ENCODE peak calls at places on chromosomes 4 and X, in four cellular contexts. D is SK-N-SH, O is tibial nerve, E is A549. Q is an unnamed sample. For H3K4me1, the result is how much of the 10 kb centered on the place peaks cover.

GRCh38 chr4:108891921-108892320 is 129.1 kb upstream of the ETNPPL start:
- DNase-seq in D (no peak), O (no peak), E (no peak), Q (no peak)

GRCh38 chr4:87026795-87027495 is 92.1 kb downstream of the AFF1 start:
- DNase-seq in D (no peak), O (no peak), E (no peak), Q (no peak)

GRCh38 chr4:18981234-18981615 is 959.7 kb upstream of the LCORL start:
- DNase-seq in D (no peak), O (no peak), E (no peak), Q (no peak)

GRCh38 chrX:1598021-1598875 is 6.8 kb downstream of the AKAP17A start:
- DNase-seq in D (no peak), O (peak), E (no peak), Q (no peak)

GRCh38 chrX:3743821-3744439 is 30.5 kb upstream of the PRKX start:
- DNase-seq in D (no peak), O (no peak), E (no peak), Q (no peak)

GRCh38 chr4:17595471-17596005 is 18.5 kb downstream of the LAP3 start:
- DNase-seq in D (no peak), O (no peak), E (no peak), Q (no peak)

GRCh38 chr4:111842336-111842735 is 302.9 kb upstream of the FAM241A start:
- DNase-seq in D (no peak), O (no peak), E (no peak), Q (no peak)

GRCh38 chrX:71492086-71493065 is 40.5 kb upstream of the OGT start:
- DNase-seq in D (peak), O (peak), E (peak), Q (no peak)

GRCh38 chr4:162457071-162457865 is 293.5 kb upstream of the FSTL5 start:
- DNase-seq in D (no peak), O (no peak), E (no peak), Q (no peak)

GRCh38 chr4:77308843-77309242 is 151.8 kb downstream of the CCNG2 start:
- DNase-seq in D (peak), O (no peak), E (peak), Q (no peak)

GRCh38 chrX:97728225-97728624 is 844.5 kb downstream of the RPA4 start:
- DNase-seq in D (no peak), O (no peak), E (no peak), Q (no peak)

GRCh38 chr4:40719008-40719623 is 30.6 kb upstream of the NSUN7 start:
- DNase-seq in D (peak), O (no peak), E (peak), Q (no peak)

GRCh38 chr4:76198411-76199237 is 15.0 kb downstream of the SCARB2 start:
- DNase-seq in D (peak), O (peak), E (peak), Q (peak)

GRCh38 chr4:766152-766515 is 59.8 kb downstream of the CPLX1 start:
- DNase-seq in D (no peak), O (no peak), E (peak), Q (no peak)

GRCh38 chrX:33032700-33033099 is 178.6 kb downstream of the DMD start:
- DNase-seq in D (no peak), O (no peak), E (no peak), Q (no peak)

GRCh38 chr4:52643846-52644245 is 15.3 kb downstream of the USP46 start:
- DNase-seq in D (peak), O (peak), E (no peak), Q (no peak)

GRCh38 chr4:185304541-185304940 is 91.2 kb downstream of the LRP2BP start:
- DNase-seq in D (no peak), O (no peak), E (no peak), Q (no peak)

GRCh38 chr4:174005422-174005821 is 278.0 kb downstream of the FBXO8 start:
- DNase-seq in D (no peak), O (no peak), E (peak), Q (no peak)

GRCh38 chr4:163679189-163679588 is 184.7 kb downstream of the TMA16 start:
- DNase-seq in D (peak), O (no peak), E (peak), Q (no peak)

GRCh38 chrX:18026171-18026570 is 165.1 kb upstream of the RAI2 start:
- DNase-seq in D (no peak), O (no peak), E (no peak), Q (no peak)

GRCh38 chrX:138872537-138872936 is 161.0 kb upstream of the FGF13 start:
- DNase-seq in D (no peak), O (no peak), E (no peak), Q (no peak)

GRCh38 chrX:106940068-106940467 is 19.9 kb downstream of the CLDN2 start:
- DNase-seq in D (no peak), O (no peak), E (no peak), Q (no peak)

GRCh38 chr4:173248690-173249089 is 80.1 kb downstream of the GALNT7 start:
- DNase-seq in D (no peak), O (no peak), E (no peak), Q (no peak)

GRCh38 chr4:11650801-11651596 is 222.3 kb upstream of the HS3ST1 start:
- DNase-seq in D (no peak), O (no peak), E (peak), Q (no peak)

DNA sequence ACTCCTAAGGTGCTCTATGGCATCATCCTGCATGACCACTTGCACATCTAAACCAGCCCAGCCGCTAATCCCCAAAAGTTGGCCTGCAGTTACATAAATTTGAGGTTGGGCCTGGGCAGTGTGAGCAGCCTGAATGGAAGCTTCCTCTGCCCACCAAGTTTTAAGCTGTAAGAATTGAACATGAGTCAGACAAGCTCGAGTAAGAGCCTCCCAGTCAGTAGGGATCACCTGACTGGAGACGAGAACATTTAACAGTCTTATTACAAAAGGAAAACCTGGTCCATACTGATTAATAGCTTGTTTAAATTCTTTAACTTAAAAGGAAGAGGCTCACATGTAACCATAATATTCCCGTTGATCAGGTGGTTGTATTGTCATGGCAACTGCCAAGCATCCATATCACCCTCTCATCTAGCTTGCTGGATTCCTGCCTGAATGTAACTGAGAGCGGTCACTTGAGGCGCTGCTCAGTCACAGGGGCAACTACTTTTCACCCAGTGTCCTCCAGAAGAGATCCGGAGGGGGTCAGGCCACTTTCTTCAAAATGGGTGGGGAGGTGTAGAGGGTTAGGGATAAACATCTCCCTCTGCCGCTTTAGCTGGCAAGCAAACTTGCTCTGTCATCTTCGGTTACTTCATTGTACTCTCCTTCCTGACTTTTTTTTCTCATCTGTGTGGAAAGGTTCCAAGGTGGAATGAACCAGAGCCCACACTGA is 56.6 kb upstream of the WDR1 start:
- DNase-seq in D (no peak), O (no peak), E (no peak), Q (peak)
- TF ChIP-seq EP300 in D (no peak), O (no peak), E (no peak), Q (no peak)

GRCh38 chr4:47839259-47839658 is 1.4 kb upstream of the CORIN start:
- DNase-seq in D (no peak), O (no peak), E (peak), Q (no peak)

GRCh38 chr4:47838445-47838844 is 578 bp upstream of the CORIN start:
- DNase-seq in D (no peak), O (no peak), E (no peak), Q (no peak)

GRCh38 chr4:47835489-47835888 is 2.4 kb downstream of the CORIN start:
- DNase-seq in D (no peak), O (no peak), E (no peak), Q (no peak)

GRCh38 chr4:47836655-47837581 is 949 bp downstream of the CORIN start:
- DNase-seq in D (peak), O (peak), E (peak), Q (peak)

GRCh38 chr4:47837582-47838294 is at the start of gene CORIN:
- DNase-seq in D (no peak), O (no peak), E (no peak), Q (no peak)
- H3K4me3 ChIP-seq in D (peak), O (peak), E (peak), Q (peak)

GRCh38 chr4:119000400-119000799 is 111.7 kb downstream of the SYNPO2 start:
- DNase-seq in D (no peak), O (no peak), E (no peak), Q (no peak)
- H3K4me1 ChIP-seq in D (under half), O (under half), E (under half), Q (half or more)

GRCh38 chrX:44596277-44596676 is 53.6 kb upstream of the FUNDC1 start:
- DNase-seq in D (no peak), O (no peak), E (no peak), Q (no peak)
- TF ChIP-seq EP300 in D (no peak), O (no peak), E (no peak), Q (no peak)

Q was measured in esophagus muscularis mucosa.